ENCODE peak calls at places on chromosome 19, in six cellular contexts. E is epithelial cell of esophagus, N is coronary artery, D is mesothelial cell of epicardium, O is ascending aorta, S is BE2C. W is an unnamed sample.

GRCh38 chr19:11478167-11479089 is 2.4 kb downstream of the ELAVL3 start:
- DNase-seq in E (no peak), N (no peak), D (no peak), O (no peak), S (no peak), W (no peak)

GRCh38 chr19:5093297-5093858 is 124.5 kb downstream of the KDM4B start:
- DNase-seq in E (no peak), N (no peak), D (no peak), O (no peak), S (no peak), W (no peak)

GRCh38 chr19:16594681-16595091 is 22.5 kb upstream of the SLC35E1 start:
- DNase-seq in E (no peak), N (no peak), D (no peak), O (no peak), S (no peak), W (no peak)

GRCh38 chr19:4969292-4969771 is 419 bp downstream of the KDM4B start:
- DNase-seq in E (no peak), N (peak), D (no peak), O (no peak), S (no peak), W (no peak)

GRCh38 chr19:38893341-38893771 is 6.1 kb downstream of the SIRT2 start:
- DNase-seq in E (no peak), N (no peak), D (no peak), O (no peak), S (no peak), W (no peak)

GRCh38 chr19:11797491-11797890 is 832 bp upstream of the ZNF491 start:
- DNase-seq in E (peak), N (peak), D (peak), O (peak), S (peak), W (peak)

GRCh38 chr19:871446-872265 is 12.2 kb downstream of the CFD start:
- DNase-seq in E (no peak), N (no peak), D (no peak), O (no peak), S (peak), W (no peak)

GRCh38 chr19:29371766-29372415 is 153.9 kb upstream of the VSTM2B start:
- DNase-seq in E (no peak), N (no peak), D (no peak), O (no peak), S (no peak), W (no peak)

GRCh38 chr19:5170329-5170745 is 170.3 kb downstream of the PTPRS start:
- DNase-seq in E (no peak), N (no peak), D (no peak), O (no peak), S (peak), W (peak)

GRCh38 chr19:38285567-38285966 is 18.5 kb upstream of the C19orf33 start:
- DNase-seq in E (no peak), N (no peak), D (no peak), O (no peak), S (no peak), W (no peak)

GRCh38 chr19:32296694-32297093 is 48.7 kb upstream of the ZNF507 start:
- DNase-seq in E (no peak), N (no peak), D (no peak), O (no peak), S (no peak), W (no peak)

GRCh38 chr19:42075616-42076374 is at the start of gene ZNF574:
- DNase-seq in E (peak), N (peak), D (peak), O (peak), S (peak), W (peak)
- TF ChIP-seq CTCF in E (no peak), N (no peak), D (no peak), O (no peak), S (no peak), W (no peak)

GRCh38 chr19:56193981-56194380 is 3.6 kb downstream of the ZSCAN5B start:
- DNase-seq in E (no peak), N (no peak), D (no peak), O (no peak), S (no peak), W (no peak)

GRCh38 chr19:56189785-56190184 is 7.8 kb downstream of the ZSCAN5B start:
- DNase-seq in E (no peak), N (no peak), D (no peak), O (no peak), S (no peak), W (no peak)

GRCh38 chr19:56191711-56192110 is 5.9 kb downstream of the ZSCAN5B start:
- DNase-seq in E (no peak), N (no peak), D (no peak), O (no peak), S (no peak), W (no peak)

DNA sequence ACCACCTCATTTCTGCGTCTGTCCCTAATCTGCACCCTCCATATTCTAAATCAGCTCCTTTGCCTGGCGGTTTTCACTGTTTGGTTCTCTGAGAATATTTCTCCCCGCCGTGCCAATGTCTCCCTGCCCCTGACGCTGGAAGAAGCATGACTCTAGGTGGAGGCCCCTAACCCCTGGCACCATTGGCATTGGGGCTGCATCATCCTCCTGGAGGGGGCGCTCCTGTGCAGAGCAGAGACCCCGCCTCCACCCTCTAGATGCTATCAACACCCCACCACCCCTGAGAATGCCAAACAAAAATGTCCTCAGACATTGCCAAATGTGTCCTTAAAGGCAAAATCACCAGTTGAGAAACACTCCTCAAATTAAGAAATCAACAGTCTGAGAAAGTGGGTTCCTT is 6.5 kb downstream of the ZSCAN5B start:
- DNase-seq in E (no peak), N (no peak), D (no peak), O (no peak), S (no peak), W (no peak)
- TF ChIP-seq CTCF in E (no peak), N (no peak), D (no peak), O (no peak), S (no peak), W (no peak)

GRCh38 chr19:49817964-49818690 is at the start of gene MED25:
- DNase-seq in E (peak), N (peak), D (peak), O (peak), S (peak), W (peak)
- TF ChIP-seq CTCF in E (peak), N (no peak), D (no peak), O (peak), S (no peak), W (peak)

GRCh38 chr19:36528194-36528920 is at the start of gene ZNF260:
- DNase-seq in E (peak), N (peak), D (peak), O (peak), S (peak), W (peak)
- TF ChIP-seq CTCF in E (no peak), N (no peak), D (no peak), O (no peak), S (no peak), W (no peak)

GRCh38 chr19:35342430-35342829 is 5.3 kb upstream of the FFAR1 start:
- DNase-seq in E (no peak), N (no peak), D (no peak), O (no peak), S (no peak), W (no peak)
- TF ChIP-seq CTCF in E (no peak), N (no peak), D (no peak), O (no peak), S (no peak), W (no peak)

GRCh38 chr19:19115954-19116353 is 22.3 kb downstream of the TMEM161A start:
- DNase-seq in E (no peak), N (no peak), D (no peak), O (no peak), S (peak), W (peak)
- TF ChIP-seq CTCF in E (peak), N (no peak), D (peak), O (peak), S (peak), W (peak)

GRCh38 chr19:3343619-3344502 is 22.5 kb upstream of the NFIC start:
- DNase-seq in E (peak), N (peak), D (no peak), O (peak), S (peak), W (no peak)
- TF ChIP-seq CTCF in E (peak), N (no peak), D (no peak), O (peak), S (peak), W (no peak)

W was measured in natural killer cell.